ENCODE peak calls at places on chromosome 19, in five cellular contexts. A is heart right ventricle, V is transverse colon, Z is choroid plexus epithelial cell, F is tibial nerve. R is an unnamed sample.

GRCh38 chr19:45166723-45167252 is 6.0 kb upstream of the NKPD1 start:
- DNase-seq in A (no peak), V (no peak), Z (no peak), F (no peak), R (peak; percentile 22)

GRCh38 chr19:23817519-23817918 is 58.8 kb upstream of the ZNF681 start:
- DNase-seq in V (peak; percentile 28), F (no peak), A (peak; percentile 21), Z (peak; percentile 66), R (peak; percentile 36)

GRCh38 chr19:8253678-8254077 is 44.5 kb downstream of the CERS4 start:
- DNase-seq in F (no peak), Z (no peak), A (no peak), V (no peak), R (no peak)

GRCh38 chr19:38850976-38851621 is 1.3 kb upstream of the HNRNPL start:
- DNase-seq in A (peak; percentile 39), Z (peak; percentile 20), F (no peak), V (peak; percentile 48), R (no peak)

GRCh38 chr19:750640-751423 is at the start of gene MISP:
- DNase-seq in Z (no peak), A (no peak), F (no peak), V (peak; percentile 95), R (no peak)

GRCh38 chr19:3122512-3122870 is 13.3 kb upstream of the GNA15 start:
- DNase-seq in Z (no peak), V (no peak), A (no peak), F (no peak), R (no peak)

GRCh38 chr19:53333071-53333465 is 481 bp upstream of the ZNF845 start:
- DNase-seq in A (peak; percentile 48), F (no peak), Z (no peak), V (peak; percentile 44), R (no peak)

GRCh38 chr19:16070366-16070990 is 5.8 kb upstream of the TPM4 start:
- DNase-seq in Z (no peak), F (no peak), A (peak; percentile 36), V (peak; percentile 96), R (no peak)

GRCh38 chr19:46806651-46807050 is 18.3 kb upstream of the SLC1A5 start:
- DNase-seq in F (no peak), A (no peak), V (no peak), Z (no peak), R (no peak)

GRCh38 chr19:10550336-10550735 is 6.6 kb downstream of the ATG4D start:
- DNase-seq in F (no peak), A (no peak), Z (no peak), V (no peak), R (no peak)

DNA sequence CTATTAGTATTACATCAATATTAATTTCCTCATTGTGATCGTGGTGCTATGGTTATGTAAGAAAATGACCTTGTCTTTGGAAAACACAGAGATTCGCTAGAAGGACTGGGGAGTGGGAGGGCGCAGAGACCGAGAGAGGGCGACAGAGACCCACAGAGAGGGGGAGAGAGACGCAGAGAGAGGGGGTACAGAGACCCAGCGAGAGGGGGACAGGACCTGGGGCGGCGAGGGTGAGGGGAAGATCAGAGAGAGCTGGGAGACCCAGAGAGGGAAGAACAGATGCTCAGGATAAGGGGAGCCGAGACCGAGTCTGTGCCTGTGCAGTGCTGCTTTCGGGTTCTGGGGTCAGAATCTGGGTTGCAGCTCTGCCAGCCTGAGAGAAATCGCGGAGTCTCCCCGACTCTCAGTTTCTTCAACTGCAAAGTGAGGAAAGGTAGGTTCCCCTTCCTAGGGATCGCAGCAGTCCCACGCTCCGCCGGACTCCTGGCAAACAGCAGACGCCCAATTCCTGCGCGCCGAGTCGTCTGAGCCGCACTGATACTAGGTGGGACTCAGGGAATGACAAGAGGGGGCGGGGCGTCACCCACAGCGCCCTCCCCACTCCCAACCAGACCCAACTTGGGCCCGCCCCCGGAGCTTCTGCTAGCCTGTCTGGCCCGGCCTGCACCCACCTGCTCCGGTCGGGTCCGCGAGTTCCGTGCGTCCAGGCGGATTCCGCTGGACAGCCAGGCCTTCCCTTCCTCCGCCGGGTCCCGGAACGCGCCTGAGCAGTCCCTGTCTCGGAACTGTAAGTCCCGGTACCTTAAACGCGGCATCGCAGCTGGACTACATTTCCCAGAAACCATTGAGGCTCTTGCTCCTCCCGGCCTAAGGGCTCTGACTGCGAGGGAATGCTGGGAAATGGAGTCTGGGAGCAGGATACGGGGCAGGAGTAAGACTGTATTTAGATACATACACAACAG is 15.3 kb downstream of the IZUMO2 start:
- DNase-seq in F (peak; percentile 70), Z (peak; percentile 76), V (peak; percentile 86), A (peak; percentile 89), R (peak; percentile 96)
- TF ChIP-seq CTCF in F (peak; percentile 45), Z (peak; percentile 24), V (peak; percentile 23), A (peak; percentile 15), R (peak; percentile 39)

DNA sequence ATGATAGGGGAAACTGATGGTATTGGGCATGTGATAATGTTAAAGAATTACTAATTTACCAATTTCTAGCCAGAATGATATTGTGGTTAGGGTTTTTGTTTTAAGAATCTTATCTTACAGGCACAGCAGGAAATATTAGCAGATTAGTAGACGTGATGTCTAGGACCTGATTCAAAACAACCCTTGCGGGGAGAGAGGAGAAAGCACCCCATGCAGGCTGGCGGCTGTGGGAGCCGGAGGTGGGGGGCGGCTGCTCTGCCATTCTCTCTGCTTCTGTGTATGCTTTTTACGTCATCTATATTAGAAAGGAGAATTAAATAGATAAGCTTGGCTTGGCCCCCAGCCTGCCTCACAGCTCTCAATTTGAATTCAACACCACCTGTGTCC is 41.5 kb downstream of the MLLT1 start:
- DNase-seq in Z (peak; percentile 55), V (no peak), F (no peak), A (no peak), R (peak; percentile 58)
- H3K4me3 ChIP-seq in Z (no peak overlapping the region), V (no peak overlapping the region), F (no peak overlapping the region), A (peak overlapping the region; percentile 17), R (no peak overlapping the region)

GRCh38 chr19:50205681-50206138 is 2.3 kb downstream of the MYH14 start:
- DNase-seq in V (peak; percentile 91), F (no peak), Z (no peak), A (no peak), R (no peak)
- TF ChIP-seq CTCF in V (peak; percentile 39), F (no peak), Z (no peak), A (no peak), R (no peak)

GRCh38 chr19:12985049-12985776 is 10.1 kb upstream of the NFIX start:
- DNase-seq in F (peak; percentile 80), A (peak; percentile 51), Z (peak; percentile 50), V (peak; percentile 88), R (peak; percentile 27)
- H3K4me3 ChIP-seq in F (no peak overlapping the region), A (no peak overlapping the region), Z (no peak overlapping the region), V (no peak overlapping the region), R (no peak overlapping the region)

GRCh38 chr19:29259153-29259552 is 46.2 kb upstream of the UQCRFS1 start:
- DNase-seq in Z (peak; percentile 11), V (no peak), F (no peak), A (no peak), R (no peak)
- TF ChIP-seq CTCF in Z (peak; percentile 40), V (no peak), F (no peak), A (no peak), R (peak; percentile 41)